ENCODE peak calls at places on chromosome 14, in nine cellular contexts. N is lower lobe of right lung, A is GM23248, P is A549, U is AG04450, D is NB4, H is psoas muscle, G is AG10803, M is fibroblast of villous mesenchyme. S is an unnamed sample.

GRCh38 chr14:53894456-53894855 is 62.2 kb downstream of the BMP4 start:
- DNase-seq in N (no peak), A (peak), P (no peak), U (no peak), D (no peak), H (no peak), G (peak), M (peak), S (peak)

GRCh38 chr14:105860615-105861580 is 334.5 kb downstream of the TMEM121 start:
- DNase-seq in N (peak), A (no peak), P (no peak), U (no peak), D (no peak), H (peak), G (no peak), M (no peak), S (no peak)

GRCh38 chr14:99513183-99513694 is 32.0 kb downstream of the CCNK start:
- DNase-seq in N (no peak), A (no peak), P (no peak), U (no peak), D (no peak), H (peak), G (no peak), M (no peak), S (no peak)

GRCh38 chr14:70707138-70708038 is 65.7 kb downstream of the TTC9 start:
- DNase-seq in N (no peak), A (peak), P (no peak), U (no peak), D (peak), H (no peak), G (peak), M (no peak), S (peak)

GRCh38 chr14:89678715-89679220 is 261.7 kb upstream of the FOXN3 start:
- DNase-seq in N (no peak), A (no peak), P (no peak), U (no peak), D (no peak), H (no peak), G (no peak), M (peak), S (peak)

GRCh38 chr14:68473794-68474193 is 319.1 kb downstream of the ZFP36L1 start:
- DNase-seq in N (no peak), A (no peak), P (no peak), U (no peak), D (no peak), H (no peak), G (no peak), M (no peak), S (peak)

GRCh38 chr14:60867503-60868172 is 113.2 kb downstream of the TRMT5 start:
- DNase-seq in N (no peak), A (peak), P (no peak), U (no peak), D (no peak), H (no peak), G (no peak), M (no peak), S (no peak)

GRCh38 chr14:67541448-67542387 is 8.6 kb downstream of the PLEKHH1 start:
- DNase-seq in N (no peak), A (no peak), P (no peak), U (no peak), D (peak), H (no peak), G (no peak), M (no peak), S (no peak)

GRCh38 chr14:79967453-79967852 is 243.9 kb downstream of the DIO2 start:
- DNase-seq in N (no peak), A (peak), P (no peak), U (no peak), D (no peak), H (no peak), G (peak), M (no peak), S (no peak)

GRCh38 chr14:74683406-74683805 is 29.5 kb downstream of the AREL1 start:
- DNase-seq in N (no peak), A (no peak), P (no peak), U (no peak), D (peak), H (no peak), G (no peak), M (no peak), S (no peak)

GRCh38 chr14:74685054-74685453 is 27.8 kb downstream of the AREL1 start:
- DNase-seq in N (no peak), A (no peak), P (no peak), U (no peak), D (peak), H (no peak), G (no peak), M (no peak), S (no peak)

GRCh38 chr14:74686324-74686723 is 26.6 kb downstream of the AREL1 start:
- DNase-seq in N (no peak), A (no peak), P (no peak), U (no peak), D (no peak), H (no peak), G (no peak), M (no peak), S (no peak)

GRCh38 chr14:74682169-74682952 is 30.5 kb downstream of the AREL1 start:
- DNase-seq in N (no peak), A (no peak), P (no peak), U (no peak), D (no peak), H (no peak), G (no peak), M (peak), S (no peak)

GRCh38 chr14:74684444-74684843 is 28.4 kb downstream of the AREL1 start:
- DNase-seq in N (peak), A (no peak), P (no peak), U (no peak), D (peak), H (no peak), G (no peak), M (no peak), S (no peak)
- H3K4me3 ChIP-seq in N (no peak), A (no peak), P (no peak), U (no peak), D (peak), H (no peak), G (no peak), M (no peak), S (no peak)

GRCh38 chr14:24115451-24116110 is 832 bp upstream of the NRL start:
- DNase-seq in N (no peak), A (peak), P (no peak), U (no peak), D (no peak), H (no peak), G (no peak), M (no peak), S (peak)

GRCh38 chr14:24113801-24114535 is 609 bp upstream of the DCAF11 start:
- DNase-seq in N (peak), A (peak), P (peak), U (peak), D (peak), H (peak), G (peak), M (peak), S (peak)

GRCh38 chr14:24117179-24117578 is 2.4 kb upstream of the NRL start:
- DNase-seq in N (no peak), A (no peak), P (no peak), U (no peak), D (no peak), H (no peak), G (no peak), M (no peak), S (no peak)

GRCh38 chr14:24114536-24115450 is at the start of the genes DCAF11 and NRL:
- DNase-seq in N (peak), A (peak), P (peak), U (peak), D (peak), H (peak), G (peak), M (peak), S (peak)

DNA sequence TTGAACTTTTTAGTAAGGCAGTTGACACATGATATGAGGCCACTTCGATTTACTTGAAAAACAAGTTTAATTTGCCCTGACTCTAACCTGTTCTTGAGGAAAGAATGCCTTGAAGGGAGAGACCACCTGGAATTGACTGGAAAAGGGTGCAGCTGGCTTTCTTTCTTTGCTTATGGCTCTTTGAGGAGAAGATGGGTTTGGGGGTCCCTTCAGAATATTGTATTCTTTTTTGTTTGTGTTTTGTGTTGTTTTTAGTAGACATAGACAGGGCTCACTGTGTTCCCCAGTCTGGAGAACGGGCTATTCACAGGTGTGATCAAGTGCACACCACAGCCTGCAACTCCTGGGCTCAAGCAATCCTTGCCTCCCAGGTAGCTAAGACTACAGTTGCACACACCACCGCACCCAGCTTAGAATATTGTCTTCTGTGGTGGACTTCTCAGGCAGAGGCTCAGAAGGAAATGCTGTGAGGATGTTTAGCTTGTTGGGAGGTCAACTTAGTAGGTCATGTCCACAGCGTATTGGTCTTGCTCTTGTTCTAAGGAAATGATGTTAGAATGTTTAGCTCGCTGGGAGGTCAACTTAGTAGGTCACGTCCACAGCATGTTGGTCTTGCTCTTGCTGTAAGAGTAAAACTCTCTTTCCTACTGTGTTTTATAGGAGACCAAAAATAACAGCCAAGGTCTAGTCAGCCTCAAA is 1.5 kb upstream of the NRL start:
- DNase-seq in N (no peak), A (no peak), P (no peak), U (no peak), D (no peak), H (no peak), G (no peak), M (no peak), S (peak)
- H3K4me3 ChIP-seq in N (peak), A (peak), P (no peak), U (no peak), D (peak), H (peak), G (no peak), M (peak), S (no peak)

GRCh38 chr14:64639340-64639821 is 64.8 kb upstream of the PLEKHG3 start:
- DNase-seq in N (no peak), A (no peak), P (no peak), U (no peak), D (no peak), H (no peak), G (no peak), M (peak), S (peak)
- H3K4me3 ChIP-seq in N (no peak), A (no peak), P (no peak), U (no peak), D (no peak), H (no peak), G (no peak), M (no peak), S (no peak)

GRCh38 chr14:73780391-73780790 is 66.2 kb upstream of the PNMA1 start:
- DNase-seq in N (no peak), A (no peak), P (no peak), U (no peak), D (no peak), H (no peak), G (no peak), M (no peak), S (no peak)

GRCh38 chr14:73777420-73777819 is 63.2 kb upstream of the PNMA1 start:
- DNase-seq in N (no peak), A (no peak), P (no peak), U (no peak), D (no peak), H (no peak), G (no peak), M (no peak), S (no peak)

GRCh38 chr14:73780896-73781295 is 66.7 kb upstream of the PNMA1 start:
- DNase-seq in N (no peak), A (no peak), P (no peak), U (no peak), D (no peak), H (no peak), G (no peak), M (no peak), S (no peak)

GRCh38 chr14:73776194-73776537 is 62.0 kb upstream of the PNMA1 start:
- DNase-seq in N (no peak), A (peak), P (no peak), U (no peak), D (no peak), H (no peak), G (peak), M (no peak), S (no peak)

GRCh38 chr14:73778736-73779135 is 64.6 kb upstream of the PNMA1 start:
- DNase-seq in N (no peak), A (no peak), P (no peak), U (no peak), D (no peak), H (no peak), G (no peak), M (no peak), S (no peak)
- H3K4me3 ChIP-seq in N (no peak), A (no peak), P (no peak), U (no peak), D (no peak), H (no peak), G (no peak), M (no peak), S (no peak)

GRCh38 chr14:92512807-92513203 is 776 bp upstream of the RIN3 start:
- DNase-seq in N (no peak), A (no peak), P (no peak), U (no peak), D (no peak), H (no peak), G (no peak), M (no peak), S (no peak)
- H3K4me3 ChIP-seq in N (peak), A (peak), P (peak), U (peak), D (no peak), H (peak), G (peak), M (peak), S (peak)

DNA sequence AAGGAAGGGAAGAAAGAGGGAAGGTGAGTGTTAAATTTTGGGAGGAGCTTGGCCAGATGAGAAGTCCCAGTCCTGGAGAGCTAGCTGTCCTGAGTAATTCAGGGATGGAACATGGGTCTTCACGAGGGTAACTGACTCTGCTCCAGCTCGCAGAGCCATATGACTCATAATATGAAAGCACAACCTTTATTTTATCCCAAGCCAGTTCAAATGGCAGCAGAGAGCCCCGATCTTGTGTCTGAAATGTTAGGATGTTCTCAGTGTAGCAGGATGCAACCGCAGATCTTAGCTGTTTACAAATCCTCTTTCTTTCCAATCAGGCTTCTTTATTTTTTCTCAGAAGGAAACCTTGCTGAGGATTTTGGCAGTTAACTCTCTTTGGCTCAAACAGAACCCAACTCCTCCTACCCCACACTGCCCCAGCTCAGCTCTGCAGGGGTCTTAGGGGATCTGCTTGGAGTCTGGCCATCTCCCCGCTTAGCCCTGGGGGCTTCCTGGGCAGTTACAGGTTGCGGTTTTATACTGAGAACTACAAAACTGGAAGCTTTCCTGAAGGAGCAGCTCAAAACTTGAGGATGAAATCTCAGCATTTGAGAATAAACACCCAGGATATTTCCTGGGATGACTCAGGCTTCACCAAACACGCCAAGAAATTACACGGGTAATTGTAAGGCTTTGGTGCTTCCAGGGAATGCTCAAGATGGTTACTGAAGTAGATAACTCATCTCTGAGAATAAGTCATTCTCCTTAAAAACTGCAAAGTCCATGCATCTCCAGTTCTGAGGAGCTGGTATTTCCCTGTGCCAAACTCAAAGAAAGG is 92.5 kb downstream of the VCPKMT start:
- DNase-seq in N (no peak), A (peak), P (peak), U (no peak), D (no peak), H (no peak), G (peak), M (peak), S (peak)
- H3K4me3 ChIP-seq in N (no peak), A (peak), P (no peak), U (peak), D (no peak), H (no peak), G (peak), M (peak), S (peak)

GRCh38 chr14:81398196-81398891 is 1.8 kb downstream of the STON2 start:
- DNase-seq in N (no peak), A (no peak), P (no peak), U (no peak), D (no peak), H (no peak), G (no peak), M (no peak), S (no peak)

GRCh38 chr14:81401420-81402122 is 1.4 kb upstream of the STON2 start:
- DNase-seq in N (no peak), A (peak), P (peak), U (peak), D (peak), H (no peak), G (peak), M (peak), S (peak)

GRCh38 chr14:81400202-81400678 is at the start of gene STON2:
- DNase-seq in N (no peak), A (peak), P (peak), U (no peak), D (peak), H (peak), G (peak), M (peak), S (no peak)

GRCh38 chr14:81402123-81402495 is 2.0 kb upstream of the STON2 start:
- DNase-seq in N (no peak), A (peak), P (no peak), U (no peak), D (peak), H (no peak), G (peak), M (peak), S (peak)

GRCh38 chr14:81400852-81401251 is 728 bp upstream of the STON2 start:
- DNase-seq in N (peak), A (peak), P (peak), U (peak), D (peak), H (peak), G (peak), M (peak), S (peak)
- H3K4me3 ChIP-seq in N (no peak), A (peak), P (no peak), U (no peak), D (no peak), H (no peak), G (no peak), M (no peak), S (no peak)